ENCODE peak calls at places on chromosomes 1 and 21, in six cellular contexts. O is stimulated activated CD4-positive, alpha-beta T cell treated with anti-CD3 and anti-CD28 coated beads, Interleukin-4, amount 100 ng/mL, for 24 hours; B is cardiac muscle cell; Z is A549; C is cerebellar cortex; Q is HAP-1. X is an unnamed sample.

GRCh38 chr1:5599541-5599940 is 392.7 kb downstream of the NPHP4 start:
- DNase-seq in O (no peak), B (no peak), Z (no peak), C (no peak), Q (no peak), X (no peak)

GRCh38 chr1:98733782-98734112 is 72.2 kb downstream of the SNX7 start:
- DNase-seq in O (no peak), B (no peak), Z (no peak), C (no peak), Q (no peak), X (no peak)

GRCh38 chr1:217089239-217090014 is 366.2 kb upstream of the ESRRG start:
- DNase-seq in O (no peak), B (peak; percentile 84), Z (peak; percentile 33), C (peak; percentile 67), Q (no peak), X (no peak)

GRCh38 chr1:46411601-46412341 is 17.7 kb downstream of the FAAH start:
- DNase-seq in O (no peak), B (no peak), Z (no peak), C (no peak), Q (no peak), X (no peak)

GRCh38 chr21:46096596-46096981 is 1.3 kb upstream of the COL6A2 start:
- DNase-seq in O (no peak), B (no peak), Z (no peak), C (no peak), Q (no peak), X (no peak)

GRCh38 chr1:183023146-183023600 is at the start of gene LAMC1:
- DNase-seq in O (peak; percentile 3), B (peak; percentile 93), Z (peak; percentile 88), C (peak; percentile 67), Q (peak; percentile 85), X (no peak)

GRCh38 chr1:26405281-26405915 is 5.2 kb upstream of the LIN28A start:
- DNase-seq in O (no peak), B (no peak), Z (no peak), C (no peak), Q (no peak), X (no peak)

GRCh38 chr21:23817337-23817736 is 1789.9 kb downstream of the MRPL39 start:
- DNase-seq in O (no peak), B (no peak), Z (no peak), C (no peak), Q (no peak), X (no peak)

GRCh38 chr1:53717025-53717804 is 21.7 kb downstream of the GLIS1 start:
- DNase-seq in O (no peak), B (no peak), Z (no peak), C (no peak), Q (no peak), X (no peak)

GRCh38 chr1:21655748-21656147 is 13.4 kb downstream of the RAP1GAP start:
- DNase-seq in O (no peak), B (no peak), Z (peak; percentile 51), C (no peak), Q (peak; percentile 21), X (no peak)

GRCh38 chr1:115275216-115275615 is 62.8 kb downstream of the NGF start:
- DNase-seq in O (no peak), B (peak; percentile 25), Z (peak; percentile 5), C (peak; percentile 4), Q (peak; percentile 28), X (no peak)

GRCh38 chr1:65309317-65310077 is at the start of gene DNAJC6:
- DNase-seq in O (peak; percentile 38), B (peak; percentile 94), Z (peak; percentile 35), C (peak; percentile 52), Q (peak; percentile 42), X (no peak)

GRCh38 chr1:185420588-185421081 is 103.6 kb upstream of the IVNS1ABP start:
- DNase-seq in O (no peak), B (no peak), Z (no peak), C (no peak), Q (no peak), X (no peak)

GRCh38 chr21:25967566-25968438 is 202.8 kb downstream of the APP start:
- DNase-seq in O (no peak), B (no peak), Z (no peak), C (no peak), Q (no peak), X (no peak)

GRCh38 chr1:59139396-59139795 is 157.5 kb upstream of the FGGY start:
- DNase-seq in O (no peak), B (no peak), Z (peak; percentile 60), C (no peak), Q (no peak), X (no peak)

GRCh38 chr21:37462087-37462861 is 95.7 kb downstream of the DYRK1A start:
- DNase-seq in O (no peak), B (no peak), Z (no peak), C (peak; percentile 60), Q (no peak), X (no peak)

GRCh38 chr1:101376121-101377095 is 139.6 kb downstream of the S1PR1 start:
- DNase-seq in O (no peak), B (no peak), Z (no peak), C (no peak), Q (no peak), X (no peak)

GRCh38 chr21:33848252-33848953 is 67.2 kb downstream of the ATP5PO start:
- DNase-seq in O (no peak), B (no peak), Z (no peak), C (no peak), Q (no peak), X (no peak)

GRCh38 chr1:102191723-102192122 is 195.0 kb upstream of the OLFM3 start:
- DNase-seq in O (no peak), B (peak; percentile 73), Z (peak; percentile 36), C (peak; percentile 88), Q (peak; percentile 80), X (no peak)

GRCh38 chr1:112713466-112714312 is 1.4 kb downstream of the PPM1J start:
- DNase-seq in O (no peak), B (no peak), Z (no peak), C (no peak), Q (no peak), X (no peak)

GRCh38 chr1:16630661-16631247 is 17.4 kb upstream of the NBPF1 start:
- DNase-seq in O (no peak), B (no peak), Z (no peak), C (no peak), Q (no peak), X (no peak)

GRCh38 chr1:6794164-6794563 is 8.9 kb downstream of the CAMTA1 start:
- DNase-seq in O (no peak), B (no peak), Z (peak; percentile 53), C (peak; percentile 61), Q (peak; percentile 49), X (no peak)

GRCh38 chr1:234836045-234836681 is 226.2 kb upstream of the IRF2BP2 start:
- DNase-seq in O (no peak), B (no peak), Z (no peak), C (no peak), Q (no peak), X (no peak)

GRCh38 chr1:198156111-198156744 is 570 bp upstream of the NEK7 start:
- DNase-seq in O (peak; percentile 79), B (peak; percentile 69), Z (peak; percentile 85), C (peak; percentile 45), Q (peak; percentile 61), X (no peak)

GRCh38 chr1:234295039-234295438 is 78.2 kb upstream of the COA6 start:
- DNase-seq in O (no peak), B (no peak), Z (no peak), C (no peak), Q (no peak), X (no peak)

GRCh38 chr1:182962554-182963115 is 9.7 kb upstream of the SHCBP1L start:
- DNase-seq in O (peak; percentile 9), B (peak; percentile 90), Z (peak; percentile 87), C (peak; percentile 89), Q (peak; percentile 83), X (peak; percentile 82)

GRCh38 chr1:186454996-186455395 is 5.9 kb downstream of the PDC start:
- DNase-seq in O (no peak), B (no peak), Z (no peak), C (no peak), Q (no peak), X (no peak)

GRCh38 chr1:28354121-28354520 is 15.4 kb upstream of the PHACTR4 start:
- DNase-seq in O (no peak), B (no peak), Z (peak; percentile 37), C (no peak), Q (no peak), X (no peak)

GRCh38 chr1:167439301-167439988 is 78.9 kb downstream of the CD247 start:
- DNase-seq in O (peak; percentile 32), B (peak; percentile 65), Z (peak; percentile 55), C (peak; percentile 61), Q (no peak), X (no peak)

GRCh38 chr1:31706384-31707058 is 2.7 kb upstream of the COL16A1 start:
- DNase-seq in O (no peak), B (no peak), Z (no peak), C (no peak), Q (no peak), X (no peak)

GRCh38 chr21:34021726-34022125 is 51.7 kb upstream of the MRPS6 start:
- DNase-seq in O (no peak), B (no peak), Z (no peak), C (no peak), Q (no peak), X (no peak)

GRCh38 chr1:87335175-87335992 is 6.7 kb downstream of the LMO4 start:
- DNase-seq in O (peak; percentile 61), B (peak; percentile 81), Z (no peak), C (peak; percentile 48), Q (peak; percentile 26), X (no peak)

GRCh38 chr21:44653123-44653522 is 1.3 kb downstream of the KRTAP12-4 start:
- DNase-seq in O (no peak), B (no peak), Z (no peak), C (no peak), Q (no peak), X (no peak)

GRCh38 chr21:46605759-46606426 is 1.0 kb upstream of the S100B start:
- DNase-seq in O (peak; percentile 24), B (no peak), Z (no peak), C (no peak), Q (no peak), X (no peak)

GRCh38 chr1:20282544-20282943 is 8.1 kb upstream of the VWA5B1 start:
- DNase-seq in O (no peak), B (no peak), Z (no peak), C (peak; percentile 48), Q (no peak), X (no peak)

GRCh38 chr1:67439277-67440029 is 9.3 kb upstream of the SERBP1 start:
- DNase-seq in O (no peak), B (peak; percentile 11), Z (no peak), C (peak; percentile 47), Q (no peak), X (no peak)

GRCh38 chr1:61253059-61253735 is 170.8 kb downstream of the NFIA start:
- DNase-seq in O (no peak), B (peak; percentile 70), Z (peak; percentile 78), C (peak; percentile 66), Q (no peak), X (peak; percentile 50)

GRCh38 chr1:8814870-8815269 is 2.6 kb downstream of the RERE start:
- DNase-seq in O (no peak), B (peak; percentile 48), Z (no peak), C (peak; percentile 66), Q (peak; percentile 33), X (no peak)

GRCh38 chr1:40036574-40036973 is 4.0 kb upstream of the CAP1 start:
- DNase-seq in O (no peak), B (no peak), Z (no peak), C (no peak), Q (no peak), X (peak; percentile 27)